ENCODE peak calls at places on chromosomes 4 and X, in four cellular contexts. I is transverse colon; D is activated CD8-positive, alpha-beta T cell treated with anti-CD3 and anti-CD28 coated beads for 36 hours; O is epithelial cell of esophagus. C is an unnamed sample.

GRCh38 chr4:48025005-48025404 is 8.4 kb downstream of the NIPAL1 start:
- DNase-seq in O (peak; percentile 42), I (no peak), D (no peak), C (no peak)

GRCh38 chr4:161936625-161937133 is 227.1 kb downstream of the FSTL5 start:
- DNase-seq in I (no peak), O (peak; percentile 95), D (no peak), C (no peak)

GRCh38 chr4:90181644-90182043 is 54.5 kb downstream of the CCSER1 start:
- DNase-seq in O (peak; percentile 33), D (no peak), I (no peak), C (no peak)

GRCh38 chr4:24843121-24843520 is 47.7 kb downstream of the SOD3 start:
- DNase-seq in O (no peak), I (no peak), D (no peak), C (no peak)

GRCh38 chr4:112523008-112523440 is 7.0 kb upstream of the NEUROG2 start:
- DNase-seq in I (peak; percentile 31), D (peak; percentile 52), O (peak; percentile 50), C (peak; percentile 72)

GRCh38 chr4:78691971-78692814 is 84.0 kb upstream of the BMP2K start:
- DNase-seq in D (no peak), I (no peak), O (no peak), C (peak; percentile 20)

GRCh38 chr4:102717448-102718092 is 43.2 kb downstream of the MANBA start:
- DNase-seq in I (no peak), D (no peak), O (peak; percentile 69), C (no peak)

GRCh38 chr4:146495277-146495676 is 26.5 kb downstream of the SLC10A7 start:
- DNase-seq in I (no peak), O (peak; percentile 33), D (no peak), C (no peak)

GRCh38 chrX:11273544-11273943 is 19.7 kb upstream of the AMELX start:
- DNase-seq in O (peak; percentile 35), D (no peak), I (no peak), C (no peak)

GRCh38 chr4:64360664-64361398 is 48.4 kb downstream of the TECRL start:
- DNase-seq in I (no peak), O (no peak), D (no peak), C (no peak)

GRCh38 chrX:107715331-107716044 is 60.1 kb downstream of the TSC22D3 start:
- DNase-seq in I (peak; percentile 11), D (no peak), O (peak; percentile 76), C (no peak)

GRCh38 chr4:38804654-38805295 is at the start of gene TLR1:
- DNase-seq in I (no peak), O (peak; percentile 67), D (no peak), C (no peak)

GRCh38 chr4:107719211-107719926 is 665 bp downstream of the PAPSS1 start:
- DNase-seq in O (peak; percentile 68), D (peak; percentile 60), I (no peak), C (peak; percentile 13)

GRCh38 chr4:42710761-42711160 is 53.9 kb upstream of the ATP8A1 start:
- DNase-seq in I (no peak), D (no peak), O (no peak), C (no peak)

GRCh38 chrX:16479206-16479869 is 170.6 kb upstream of the S100G start:
- DNase-seq in O (peak; percentile 86), I (no peak), D (no peak), C (no peak)

GRCh38 chr4:1533501-1534064 is 127.3 kb upstream of the NKX1-1 start:
- DNase-seq in I (no peak), D (no peak), O (no peak), C (no peak)

GRCh38 chr4:54568184-54568583 is 89.6 kb upstream of the KIT start:
- DNase-seq in O (peak; percentile 36), I (no peak), D (no peak), C (no peak)

GRCh38 chr4:86587016-86587713 is 7.0 kb upstream of the PTPN13 start:
- DNase-seq in D (no peak), O (no peak), I (no peak), C (no peak)

GRCh38 chr4:109434007-109434792 is 585 bp downstream of the SEC24B start:
- DNase-seq in O (peak; percentile 24), D (peak; percentile 19), I (peak; percentile 35), C (peak; percentile 17)

GRCh38 chr4:140995058-140995457 is 138.2 kb downstream of the RNF150 start:
- DNase-seq in I (no peak), D (no peak), O (no peak), C (no peak)

GRCh38 chrX:33725556-33726232 is 406.4 kb downstream of the FAM47A start:
- DNase-seq in O (peak; percentile 54), D (no peak), I (no peak), C (no peak)

GRCh38 chr4:2393353-2394270 is 24.8 kb downstream of the ZFYVE28 start:
- DNase-seq in O (peak; percentile 24), I (peak; percentile 32), D (no peak), C (peak; percentile 70)

GRCh38 chrX:45750639-45751038 is 550.0 kb upstream of the DIPK2B start:
- DNase-seq in I (no peak), O (peak; percentile 53), D (no peak), C (no peak)

DNA sequence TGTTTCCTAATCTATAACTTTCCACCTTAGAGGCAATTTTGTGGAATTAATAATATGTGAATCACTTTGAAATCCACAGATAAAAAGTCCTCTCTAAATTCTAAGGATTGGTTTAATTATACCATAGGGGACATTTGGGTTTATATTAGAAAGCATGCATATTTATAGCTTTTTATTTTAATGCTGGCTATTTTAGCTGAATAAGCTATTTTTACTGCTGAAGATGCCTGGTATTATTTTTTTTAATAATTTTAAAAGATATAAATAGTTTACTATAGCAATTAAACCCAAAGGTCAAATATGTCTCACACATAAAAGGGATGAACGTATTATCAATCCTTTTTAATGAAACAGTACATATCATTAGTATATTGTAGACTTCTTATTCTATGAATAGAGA is 415.4 kb downstream of the MAGEB5 start:
- DNase-seq in I (no peak), O (no peak), D (no peak), C (no peak)
- TF ChIP-seq CTCF in I (no peak), O (no peak), D (no peak), C (no peak)

GRCh38 chr4:6546681-6547447 is 28.1 kb upstream of the MAN2B2 start:
- DNase-seq in I (peak; percentile 10), O (peak; percentile 76), D (peak; percentile 66), C (peak; percentile 77)
- TF ChIP-seq CTCF in I (peak; percentile 86), O (peak; percentile 86), D (peak; percentile 91), C (peak; percentile 95)

DNA sequence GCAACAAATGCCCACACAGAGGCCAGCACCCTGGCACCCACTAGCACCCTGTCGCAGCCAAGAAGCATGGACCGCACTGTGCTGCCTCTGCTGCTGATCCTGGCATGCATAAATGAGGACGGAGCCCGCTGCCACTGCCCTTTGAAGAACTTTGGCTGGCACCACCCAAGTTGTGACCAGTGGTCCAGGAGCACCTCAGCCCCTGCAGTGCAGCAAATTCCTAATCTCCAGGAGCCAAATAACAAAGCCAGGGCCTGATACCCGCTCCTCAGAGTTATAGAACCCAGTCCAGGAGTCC is 807.2 kb downstream of the GLUD2 start:
- DNase-seq in I (no peak), O (no peak), D (no peak), C (no peak)
- TF ChIP-seq CTCF in I (no peak), O (no peak), D (no peak), C (no peak)

DNA sequence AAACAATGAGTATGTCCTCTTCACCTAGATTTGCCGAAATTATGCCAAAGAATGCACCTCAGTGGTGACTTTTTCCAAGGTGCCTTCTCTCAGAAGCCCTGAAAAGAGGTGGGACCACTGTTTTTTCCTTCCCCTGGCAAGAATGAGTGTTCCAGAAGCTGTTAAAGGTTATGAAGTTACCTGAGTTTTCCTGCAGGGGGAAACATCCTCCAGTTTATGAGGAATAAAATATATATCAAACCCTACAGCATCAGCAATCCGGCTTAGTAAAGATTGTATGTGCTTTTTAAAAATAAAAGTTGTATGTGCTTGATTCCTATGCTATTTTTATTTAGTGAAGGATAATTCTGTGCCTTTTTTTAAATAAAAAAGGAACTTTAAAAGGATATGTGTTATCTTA is 73.3 kb downstream of the RBM46 start:
- DNase-seq in D (no peak), O (peak; percentile 40), I (no peak), C (no peak)
- TF ChIP-seq CTCF in D (no peak), O (peak; percentile 48), I (peak; percentile 12), C (no peak)

C was measured in GM13977.